ENCODE peak calls at places on chromosomes 11 and 22, in five cellular contexts. O, H, G, P and N are unnamed samples.

GRCh38 chr11:66999555-66999954 is 23.4 kb upstream of the SYT12 start:
- DNase-seq in H (no peak), O (no peak), G (no peak), P (no peak), N (no peak)

GRCh38 chr11:16812274-16812673 is 73.8 kb downstream of the C11orf58 start:
- DNase-seq in P (no peak), O (no peak), G (no peak), H (no peak), N (no peak)

GRCh38 chr22:37519268-37520195 is at the start of gene CARD10:
- DNase-seq in H (peak), P (no peak), G (no peak), O (no peak), N (no peak)

GRCh38 chr11:61080526-61080925 is 21.8 kb upstream of the CD5 start:
- DNase-seq in P (peak), H (no peak), O (no peak), G (no peak), N (no peak)

GRCh38 chr22:41290262-41291221 is 4.6 kb upstream of the RANGAP1 start:
- DNase-seq in O (no peak), H (peak), P (no peak), G (no peak), N (no peak)

GRCh38 chr22:36386900-36387663 is 685 bp downstream of the MYH9 start:
- DNase-seq in O (peak), H (no peak), P (peak), G (peak), N (no peak)

GRCh38 chr22:20777420-20778177 is 3.7 kb downstream of the SERPIND1 start:
- DNase-seq in G (no peak), H (peak), P (no peak), O (no peak), N (no peak)

GRCh38 chr11:64178203-64178602 is 7.8 kb upstream of the STIP1 start:
- DNase-seq in P (no peak), G (no peak), H (no peak), O (no peak), N (no peak)

GRCh38 chr11:119148855-119149370 is at the start of gene ABCG4:
- DNase-seq in H (no peak), O (peak), G (no peak), P (peak), N (no peak)

GRCh38 chr22:35217541-35217940 is 39.8 kb upstream of the HMGXB4 start:
- DNase-seq in O (no peak), G (no peak), P (no peak), H (no peak), N (no peak)

GRCh38 chr11:37026326-37026725 is 428.3 kb upstream of the RAG2 start:
- DNase-seq in H (no peak), O (no peak), G (no peak), P (no peak), N (no peak)

GRCh38 chr11:60786811-60787567 is 1.9 kb downstream of the MS4A10 start:
- DNase-seq in P (no peak), O (peak), G (peak), H (no peak), N (no peak)

GRCh38 chr22:17712441-17712840 is 61.8 kb downstream of the BID start:
- DNase-seq in H (no peak), P (no peak), O (no peak), G (no peak), N (no peak)

GRCh38 chr11:65870706-65871681 is 1.6 kb downstream of the EFEMP2 start:
- DNase-seq in O (peak), H (no peak), G (peak), P (no peak), N (no peak)

GRCh38 chr11:87322570-87322969 is 284.8 kb downstream of the TMEM135 start:
- DNase-seq in O (no peak), H (no peak), G (no peak), P (no peak), N (no peak)

GRCh38 chr11:117328414-117329010 is 858 bp downstream of the CEP164 start:
- DNase-seq in G (no peak), O (no peak), P (no peak), H (peak), N (no peak)

GRCh38 chr22:30413001-30413400 is 12.6 kb upstream of the MTFP1 start:
- DNase-seq in O (no peak), H (no peak), P (no peak), G (no peak), N (no peak)

GRCh38 chr11:2928605-2929510 is at the start of gene PHLDA2:
- DNase-seq in G (peak), P (peak), O (peak), H (peak), N (no peak)

GRCh38 chr11:126834149-126834548 is 166.4 kb downstream of the KIRREL3 start:
- DNase-seq in O (no peak), P (no peak), H (no peak), G (no peak), N (no peak)

GRCh38 chr11:124174001-124174400 is 9.1 kb upstream of the OR10D3 start:
- DNase-seq in O (no peak), H (peak), P (no peak), G (no peak), N (no peak)